ENCODE peak calls at places on chromosomes 16 and 17, in seven cellular contexts. R is epithelial cell of esophagus, S is PC-3, X is sigmoid colon, J is fibroblast of lung, Q is HFFc6, U is retinal pigment epithelial cell. E is an unnamed sample.

GRCh38 chr17:32755045-32755805 is 121.7 kb downstream of the MYO1D start:
- DNase-seq in Q (peak; percentile 80), R (peak; percentile 71), J (peak; percentile 66), S (peak; percentile 68), U (peak; percentile 43), X (no peak), E (peak; percentile 66)

GRCh38 chr17:7881655-7882054 is 6.9 kb upstream of the CHD3 start:
- DNase-seq in J (no peak), X (no peak), Q (no peak), U (no peak), R (no peak), S (no peak), E (no peak)

GRCh38 chr16:57513371-57514102 is 22.8 kb downstream of the CCDC102A start:
- DNase-seq in X (peak; percentile 66), Q (no peak), J (no peak), S (no peak), U (no peak), R (no peak), E (no peak)

GRCh38 chr17:67174190-67174589 is 70.8 kb downstream of the HELZ start:
- DNase-seq in U (no peak), S (no peak), R (no peak), X (no peak), Q (no peak), J (no peak), E (no peak)

GRCh38 chr17:37774508-37774907 is 29.6 kb upstream of the HNF1B start:
- DNase-seq in R (no peak), U (no peak), Q (no peak), X (no peak), J (no peak), S (no peak), E (no peak)

GRCh38 chr16:9836118-9836736 is 346.0 kb downstream of the GRIN2A start:
- DNase-seq in U (no peak), X (no peak), S (peak; percentile 25), J (peak; percentile 33), R (peak; percentile 16), Q (no peak), E (no peak)

GRCh38 chr17:8673621-8674020 is 43.1 kb upstream of the MYH10 start:
- DNase-seq in X (no peak), Q (no peak), S (no peak), R (no peak), J (peak; percentile 86), U (no peak), E (no peak)

GRCh38 chr16:9109255-9109654 is 17.8 kb downstream of the HAPSTR1 start:
- DNase-seq in Q (no peak), S (no peak), U (no peak), R (no peak), X (no peak), J (no peak), E (no peak)

GRCh38 chr16:19284207-19284606 is 1.3 kb upstream of the CLEC19A start:
- DNase-seq in S (peak; percentile 93), Q (no peak), J (peak; percentile 8), X (no peak), U (peak; percentile 90), R (peak; percentile 71), E (peak; percentile 96)

GRCh38 chr17:43211480-43212402 is at the start of gene TMEM106A:
- DNase-seq in J (peak; percentile 84), U (peak; percentile 26), R (peak; percentile 91), Q (peak; percentile 80), X (peak; percentile 93), S (no peak), E (peak; percentile 76)

GRCh38 chr16:16059895-16060590 is 110.6 kb downstream of the ABCC1 start:
- DNase-seq in R (no peak), U (no peak), S (no peak), X (no peak), Q (no peak), J (no peak), E (no peak)

GRCh38 chr16:82229800-82230619 is 60.0 kb upstream of the MPHOSPH6 start:
- DNase-seq in Q (peak; percentile 64), X (peak; percentile 79), S (peak; percentile 81), J (peak; percentile 52), U (peak; percentile 42), R (peak; percentile 84), E (peak; percentile 84)

GRCh38 chr17:29619251-29619650 is 3.5 kb downstream of the CORO6 start:
- DNase-seq in X (peak; percentile 61), R (peak; percentile 47), U (peak; percentile 49), S (no peak), Q (peak; percentile 52), J (peak; percentile 24), E (peak; percentile 29)

DNA sequence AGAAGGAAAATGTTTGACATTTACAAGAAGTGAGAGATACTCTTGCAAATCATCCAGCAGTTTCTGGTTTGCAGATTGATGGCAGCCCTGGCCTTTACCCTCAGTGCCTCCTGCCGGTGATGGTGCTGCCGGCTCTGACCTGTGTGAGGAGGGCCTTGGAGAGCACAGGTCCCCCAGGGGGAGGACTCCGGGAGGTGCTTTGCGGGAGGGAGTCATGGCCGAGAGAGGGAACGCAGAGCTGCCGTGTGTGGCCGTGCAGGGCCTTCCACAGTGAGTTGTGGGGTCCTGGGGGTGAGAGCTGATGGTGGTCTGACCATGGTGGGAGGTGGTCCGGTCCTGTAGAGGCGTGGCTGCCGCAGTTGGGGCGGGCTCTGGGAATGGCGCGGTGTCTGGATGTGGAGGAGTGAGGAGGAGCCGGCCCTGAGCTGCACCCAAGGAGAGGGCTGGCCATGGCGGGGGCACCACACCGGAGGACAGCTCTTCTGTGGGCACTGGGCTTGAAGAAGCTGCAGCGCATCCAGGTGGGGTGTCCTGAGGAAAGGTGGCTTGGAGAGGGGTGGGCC is 28.0 kb upstream of the ZNF750 start:
- DNase-seq in Q (no peak), R (no peak), J (no peak), U (no peak), S (no peak), X (no peak), E (no peak)
- TF ChIP-seq CTCF in Q (no peak), R (no peak), J (no peak), U (no peak), S (no peak), X (no peak), E (no peak)

GRCh38 chr16:87956771-87957279 is 5.6 kb downstream of the BANP start:
- DNase-seq in X (no peak), J (peak; percentile 66), U (no peak), Q (peak; percentile 30), S (no peak), R (peak; percentile 71), E (peak; percentile 10)
- TF ChIP-seq CTCF in X (no peak), J (peak; percentile 64), U (peak; percentile 59), Q (peak; percentile 66), S (peak; percentile 30), R (peak; percentile 61), E (no peak)

GRCh38 chr16:85453179-85453678 is 159.9 kb upstream of the GSE1 start:
- DNase-seq in U (no peak), Q (no peak), R (no peak), J (no peak), S (no peak), X (no peak), E (no peak)

GRCh38 chr16:85453701-85454100 is 159.4 kb upstream of the GSE1 start:
- DNase-seq in X (no peak), Q (no peak), J (no peak), R (no peak), U (no peak), S (no peak), E (no peak)

GRCh38 chr16:85451646-85452363 is 161.3 kb upstream of the GSE1 start:
- DNase-seq in U (no peak), X (no peak), R (no peak), Q (no peak), S (no peak), J (no peak), E (no peak)

GRCh38 chr16:85454171-85454883 is 158.8 kb upstream of the GSE1 start:
- DNase-seq in R (no peak), X (no peak), Q (no peak), J (no peak), S (no peak), U (no peak), E (no peak)

GRCh38 chr16:85452364-85453178 is 160.6 kb upstream of the GSE1 start:
- DNase-seq in R (no peak), X (no peak), Q (no peak), U (no peak), S (no peak), J (no peak), E (no peak)
- TF ChIP-seq CTCF in R (no peak), X (no peak), Q (no peak), U (peak; percentile 40), S (no peak), J (no peak), E (no peak)

DNA sequence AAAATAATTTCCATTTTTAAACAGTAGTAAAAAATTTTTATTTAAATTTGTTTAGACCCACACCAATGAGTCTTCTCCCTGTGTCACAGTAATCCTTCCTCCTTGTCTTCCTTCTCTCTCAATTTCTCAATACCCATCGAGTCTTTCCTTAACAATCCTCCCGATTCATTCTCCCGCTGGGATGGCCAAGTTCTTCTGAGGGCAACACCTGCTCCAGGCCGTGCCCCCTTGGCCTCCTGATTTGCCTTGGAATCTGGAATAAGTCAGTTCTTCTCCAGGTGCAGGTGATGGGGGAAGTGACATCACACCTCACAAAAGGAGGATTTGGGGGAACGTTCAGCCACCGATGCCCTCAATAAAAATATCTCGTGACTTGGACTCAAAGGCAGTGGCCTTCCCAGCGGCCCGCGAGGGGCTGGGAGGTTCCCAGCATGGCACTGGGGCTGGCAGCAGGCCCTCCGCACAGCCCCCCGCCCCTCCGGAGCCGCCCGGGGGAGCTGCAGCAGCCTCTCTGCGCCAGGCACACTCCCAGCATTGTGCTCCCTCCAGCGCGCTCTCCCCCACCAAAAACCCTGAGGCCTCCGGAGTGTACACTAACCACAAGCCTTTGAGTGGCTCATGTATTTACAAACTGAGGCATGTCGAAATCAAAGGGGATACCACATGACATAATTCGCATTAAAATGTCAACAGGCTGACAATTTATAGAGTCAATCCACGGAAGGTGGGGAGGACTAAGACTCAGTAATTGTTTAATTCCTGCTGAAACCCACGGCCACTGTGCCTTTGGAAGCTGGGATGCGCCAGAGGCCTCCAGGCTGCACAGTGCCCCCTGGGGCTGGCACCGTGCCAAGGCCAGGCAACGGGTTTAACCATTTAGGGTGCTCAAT is 120.5 kb downstream of the ZFHX3 start:
- DNase-seq in S (peak; percentile 96), X (peak; percentile 65), U (no peak), Q (peak; percentile 80), R (peak; percentile 93), J (peak; percentile 89), E (peak; percentile 94)
- TF ChIP-seq CTCF in S (no peak), X (no peak), U (peak; percentile 4), Q (no peak), R (no peak), J (no peak), E (no peak)

GRCh38 chr17:55263565-55264272 is 1.0 kb upstream of the HLF start:
- DNase-seq in X (no peak), R (no peak), S (no peak), Q (no peak), U (no peak), J (no peak), E (no peak)

GRCh38 chr17:55258578-55259135 is 6.1 kb upstream of the HLF start:
- DNase-seq in Q (no peak), J (no peak), R (no peak), U (no peak), S (no peak), X (no peak), E (no peak)

GRCh38 chr17:55261311-55261710 is 3.4 kb upstream of the HLF start:
- DNase-seq in U (no peak), Q (no peak), S (no peak), J (no peak), R (no peak), X (no peak), E (no peak)

GRCh38 chr17:55264273-55264639 is 504 bp upstream of the HLF start:
- DNase-seq in J (no peak), R (no peak), X (no peak), U (no peak), Q (no peak), S (no peak), E (no peak)

GRCh38 chr17:55259684-55260111 is 5.1 kb upstream of the HLF start:
- DNase-seq in R (peak; percentile 29), U (no peak), Q (no peak), S (peak; percentile 31), X (no peak), J (no peak), E (no peak)
- TF ChIP-seq CTCF in R (no peak), U (no peak), Q (no peak), S (no peak), X (no peak), J (no peak), E (no peak)